ENCODE peak calls at places on chromosome 4, in four cellular contexts. One of them, this sample, is unnamed.

GRCh38 chr4:132530846-132531245 is 618.2 kb upstream of the PCDH10 start:
- DNase-seq in left colon: no peak
- DNase-seq in stimulated activated CD4-positive, alpha-beta T cell treated with anti-CD3 and anti-CD28 coated beads, Interleukin-1b, Interleukin-23, amount 100 ng/mL, for 4 hours: no peak
- DNase-seq in activated T-cell treated with anti-CD3 and anti-CD28 coated beads for 24 hours: no peak
- DNase-seq in this sample: no peak

GRCh38 chr4:168167714-168168284 is 75.5 kb downstream of the ANXA10 start:
- DNase-seq in stimulated activated CD4-positive, alpha-beta T cell treated with anti-CD3 and anti-CD28 coated beads, Interleukin-1b, Interleukin-23, amount 100 ng/mL, for 4 hours: no peak
- DNase-seq in activated T-cell treated with anti-CD3 and anti-CD28 coated beads for 24 hours: no peak
- DNase-seq in left colon: no peak
- DNase-seq in this sample: no peak

GRCh38 chr4:84965558-84966381 is 720 bp downstream of the WDFY3 start:
- DNase-seq in activated T-cell treated with anti-CD3 and anti-CD28 coated beads for 24 hours: no peak
- DNase-seq in left colon: peak; percentile 55
- DNase-seq in stimulated activated CD4-positive, alpha-beta T cell treated with anti-CD3 and anti-CD28 coated beads, Interleukin-1b, Interleukin-23, amount 100 ng/mL, for 4 hours: no peak
- DNase-seq in this sample: no peak

GRCh38 chr4:123893746-123894095 is 497.1 kb downstream of the SPRY1 start:
- DNase-seq in left colon: no peak
- DNase-seq in stimulated activated CD4-positive, alpha-beta T cell treated with anti-CD3 and anti-CD28 coated beads, Interleukin-1b, Interleukin-23, amount 100 ng/mL, for 4 hours: no peak
- DNase-seq in activated T-cell treated with anti-CD3 and anti-CD28 coated beads for 24 hours: no peak
- DNase-seq in this sample: no peak

GRCh38 chr4:181541396-181541795 is 701.8 kb upstream of the TENM3 start:
- DNase-seq in left colon: no peak
- DNase-seq in activated T-cell treated with anti-CD3 and anti-CD28 coated beads for 24 hours: no peak
- DNase-seq in stimulated activated CD4-positive, alpha-beta T cell treated with anti-CD3 and anti-CD28 coated beads, Interleukin-1b, Interleukin-23, amount 100 ng/mL, for 4 hours: no peak
- DNase-seq in this sample: no peak

GRCh38 chr4:7625073-7625472 is 190.3 kb upstream of the PSAPL1 start:
- DNase-seq in left colon: no peak
- DNase-seq in activated T-cell treated with anti-CD3 and anti-CD28 coated beads for 24 hours: no peak
- DNase-seq in stimulated activated CD4-positive, alpha-beta T cell treated with anti-CD3 and anti-CD28 coated beads, Interleukin-1b, Interleukin-23, amount 100 ng/mL, for 4 hours: no peak
- DNase-seq in this sample: no peak

GRCh38 chr4:8342651-8343050 is 73.1 kb downstream of the HTRA3 start:
- DNase-seq in activated T-cell treated with anti-CD3 and anti-CD28 coated beads for 24 hours: no peak
- DNase-seq in left colon: no peak
- DNase-seq in stimulated activated CD4-positive, alpha-beta T cell treated with anti-CD3 and anti-CD28 coated beads, Interleukin-1b, Interleukin-23, amount 100 ng/mL, for 4 hours: no peak
- DNase-seq in this sample: no peak

GRCh38 chr4:24912252-24913098 is at the start of gene CCDC149:
- DNase-seq in stimulated activated CD4-positive, alpha-beta T cell treated with anti-CD3 and anti-CD28 coated beads, Interleukin-1b, Interleukin-23, amount 100 ng/mL, for 4 hours: no peak
- DNase-seq in activated T-cell treated with anti-CD3 and anti-CD28 coated beads for 24 hours: peak; percentile 0
- DNase-seq in left colon: peak; percentile 79
- DNase-seq in this sample: no peak

GRCh38 chr4:176209535-176209934 is 14.2 kb upstream of the SPATA4 start:
- DNase-seq in stimulated activated CD4-positive, alpha-beta T cell treated with anti-CD3 and anti-CD28 coated beads, Interleukin-1b, Interleukin-23, amount 100 ng/mL, for 4 hours: no peak
- DNase-seq in left colon: no peak
- DNase-seq in activated T-cell treated with anti-CD3 and anti-CD28 coated beads for 24 hours: no peak
- DNase-seq in this sample: no peak

GRCh38 chr4:151472711-151473110 is 63.7 kb downstream of the FHIP1A start:
- DNase-seq in activated T-cell treated with anti-CD3 and anti-CD28 coated beads for 24 hours: no peak
- DNase-seq in left colon: no peak
- DNase-seq in stimulated activated CD4-positive, alpha-beta T cell treated with anti-CD3 and anti-CD28 coated beads, Interleukin-1b, Interleukin-23, amount 100 ng/mL, for 4 hours: no peak
- DNase-seq in this sample: no peak

This sample was measured in activated CD4-positive, CD25-positive, alpha-beta regulatory T cell treated with anti-CD3 and anti-CD28 coated beads, Interleukin-2, amount 50 U/mL, for 16 hours.